ENCODE peak calls at places on chromosomes 11 and 22, in six cellular contexts. B is H9, N is heart right ventricle, X is mammary epithelial cell, E is HAP-1, T is NCI-H524 treated with DMSO at 0.1 percent for 48 hours. G is an unnamed sample.

GRCh38 chr11:35043933-35044332 is 95.0 kb upstream of the CD44 start:
- DNase-seq in N (peak), X (no peak), T (no peak), B (no peak), E (no peak), G (no peak)

GRCh38 chr22:28444659-28445058 is 235.0 kb downstream of the TTC28 start:
- DNase-seq in B (no peak), X (no peak), T (no peak), E (no peak), N (no peak), G (no peak)

GRCh38 chr11:69245041-69245440 is 48.9 kb upstream of the MYEOV start:
- DNase-seq in X (no peak), N (no peak), T (no peak), B (peak), E (no peak), G (no peak)

GRCh38 chr11:76610371-76610770 is 60.2 kb downstream of the LRRC32 start:
- DNase-seq in N (peak), E (no peak), B (no peak), T (no peak), X (no peak), G (no peak)

GRCh38 chr11:106389096-106389495 is 311.6 kb downstream of the AASDHPPT start:
- DNase-seq in T (no peak), E (no peak), B (no peak), N (no peak), X (peak), G (peak)

GRCh38 chr11:44950625-44951472 is at the start of gene TP53I11:
- DNase-seq in B (no peak), T (no peak), N (peak), X (peak), E (peak), G (no peak)

GRCh38 chr11:113045146-113045545 is 83.9 kb downstream of the NCAM1 start:
- DNase-seq in T (no peak), N (no peak), B (peak), X (no peak), E (no peak), G (no peak)

GRCh38 chr11:1701041-1701807 is 4.2 kb downstream of the KRTAP5-6 start:
- DNase-seq in B (no peak), X (no peak), T (no peak), N (no peak), E (no peak), G (no peak)

GRCh38 chr22:26215766-26216165 is 46.5 kb downstream of the SEZ6L start:
- DNase-seq in T (no peak), E (no peak), X (no peak), N (no peak), B (no peak), G (no peak)

G was measured in renal cortical epithelial cell.